ENCODE peak calls at places on chromosomes 2 and 18, in seven cellular contexts. E is HEK293T, T is WTC11, O is K562, U is HepG2, F is HCT116, Z is GM12878. J is an unnamed sample.

GRCh38 chr2:41932241-41933034 is 115.4 kb upstream of the PKDCC start:
- DNase-seq in E (no peak), T (no peak), O (peak), U (no peak), F (no peak), Z (no peak), J (no peak)

GRCh38 chr2:214713080-214713830 is 96.2 kb downstream of the BARD1 start:
- DNase-seq in E (no peak), T (no peak), O (no peak), U (no peak), F (no peak), Z (no peak), J (no peak)

GRCh38 chr2:25419678-25420242 is 78.0 kb upstream of the DNMT3A start:
- DNase-seq in E (no peak), T (no peak), O (no peak), U (no peak), F (no peak), Z (peak), J (no peak)

GRCh38 chr2:238654479-238654878 is 193.4 kb upstream of the TWIST2 start:
- DNase-seq in E (no peak), T (no peak), O (no peak), U (no peak), F (no peak), Z (no peak), J (no peak)

GRCh38 chr2:103159018-103159417 is 397.2 kb downstream of the TMEM182 start:
- DNase-seq in E (no peak), T (no peak), O (no peak), U (no peak), F (no peak), Z (no peak), J (no peak)

GRCh38 chr18:48949051-48949605 is 1.6 kb downstream of the SMAD7 start:
- DNase-seq in E (no peak), T (no peak), O (no peak), U (no peak), F (no peak), Z (no peak), J (no peak)

GRCh38 chr2:166373951-166374350 is 1.8 kb downstream of the SCN9A start:
- DNase-seq in E (peak), T (no peak), O (peak), U (peak), F (no peak), Z (no peak), J (no peak)

GRCh38 chr2:65031341-65032015 is 24.7 kb upstream of the CEP68 start:
- DNase-seq in E (no peak), T (peak), O (no peak), U (peak), F (no peak), Z (no peak), J (peak)

DNA sequence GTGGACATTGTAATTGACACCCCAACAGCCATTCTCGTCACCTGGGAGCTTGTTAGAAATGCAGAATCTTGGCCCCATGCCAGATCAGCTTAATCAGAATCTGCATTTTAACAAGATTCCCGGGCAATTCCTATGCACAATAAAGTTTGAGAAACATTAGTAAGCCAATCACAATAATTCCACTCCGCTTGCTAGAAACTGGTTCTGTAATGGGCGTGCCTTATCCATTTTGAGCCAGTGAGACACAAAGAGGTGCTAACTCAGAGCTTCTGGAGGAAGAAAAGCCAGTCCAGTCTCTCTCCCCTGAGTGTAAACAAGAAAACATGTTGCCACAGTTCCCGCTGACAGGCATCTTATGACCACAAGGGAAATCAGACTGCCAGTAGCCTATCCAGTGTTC is 3.0 kb upstream of the PUM2 start:
- DNase-seq in E (no peak), T (no peak), O (peak), U (no peak), F (no peak), Z (no peak), J (no peak)
- TF ChIP-seq SP1 in E (no peak), T (no peak), O (no peak), U (no peak), F (no peak), Z (no peak), J (no peak)

GRCh38 chr2:168468354-168468753 is 12.3 kb downstream of the CERS6 start:
- DNase-seq in E (no peak), T (no peak), O (no peak), U (no peak), F (no peak), Z (no peak), J (no peak)

GRCh38 chr2:168467729-168468128 is 11.7 kb downstream of the CERS6 start:
- DNase-seq in E (no peak), T (no peak), O (no peak), U (peak), F (no peak), Z (no peak), J (no peak)

GRCh38 chr2:168466834-168467565 is 10.9 kb downstream of the CERS6 start:
- DNase-seq in E (no peak), T (no peak), O (no peak), U (no peak), F (no peak), Z (no peak), J (no peak)

GRCh38 chr2:168466190-168466737 is 10.2 kb downstream of the CERS6 start:
- DNase-seq in E (no peak), T (no peak), O (no peak), U (no peak), F (no peak), Z (no peak), J (no peak)

DNA sequence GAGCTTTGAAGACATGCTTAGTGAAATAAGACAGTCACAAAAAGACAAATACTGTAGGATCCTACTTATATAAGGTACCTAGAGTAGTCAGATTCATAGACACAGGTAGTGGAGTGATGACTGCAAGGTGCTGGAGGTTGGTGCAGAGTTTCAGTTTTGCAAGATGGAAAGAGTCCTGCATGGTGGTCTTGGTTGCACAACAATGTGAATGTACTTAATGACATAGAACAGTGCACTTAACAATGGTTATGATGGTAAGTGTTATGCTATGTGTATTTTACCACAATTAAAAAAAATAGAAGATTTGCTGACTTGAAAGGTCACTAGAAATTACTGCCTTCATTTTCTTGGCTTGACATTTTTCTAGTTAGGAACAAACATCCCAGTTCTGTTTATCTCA is 9.5 kb downstream of the CERS6 start:
- DNase-seq in E (no peak), T (no peak), O (no peak), U (no peak), F (no peak), Z (no peak), J (no peak)
- TF ChIP-seq SP1 in E (no peak), T (no peak), O (no peak), U (no peak), F (no peak), Z (no peak), J (no peak)

GRCh38 chr2:55049794-55050132 is 488 bp downstream of the RTN4 start:
- DNase-seq in E (peak), T (no peak), O (no peak), U (no peak), F (no peak), Z (no peak), J (no peak)

GRCh38 chr2:55050133-55050994 is at the start of gene RTN4:
- DNase-seq in E (peak), T (peak), O (peak), U (peak), F (peak), Z (peak), J (peak)

GRCh38 chr2:55048925-55049793 is 1.1 kb downstream of the RTN4 start:
- DNase-seq in E (peak), T (peak), O (peak), U (peak), F (peak), Z (no peak), J (peak)

GRCh38 chr2:55047677-55048299 is 2.5 kb downstream of the RTN4 start:
- DNase-seq in E (no peak), T (no peak), O (peak), U (peak), F (no peak), Z (no peak), J (no peak)

GRCh38 chr2:55048514-55048924 is 1.7 kb downstream of the RTN4 start:
- DNase-seq in E (peak), T (no peak), O (peak), U (peak), F (peak), Z (no peak), J (no peak)
- TF ChIP-seq SP1 in E (no peak), T (no peak), O (no peak), U (no peak), F (peak), Z (no peak), J (no peak)

GRCh38 chr18:50119363-50119762 is 75.6 kb downstream of the MYO5B start:
- DNase-seq in E (no peak), T (no peak), O (no peak), U (no peak), F (no peak), Z (no peak), J (no peak)

GRCh38 chr18:50115095-50115494 is 79.9 kb downstream of the MYO5B start:
- DNase-seq in E (no peak), T (no peak), O (no peak), U (peak), F (no peak), Z (no peak), J (no peak)

GRCh38 chr18:50113726-50114125 is 81.2 kb downstream of the MYO5B start:
- DNase-seq in E (no peak), T (no peak), O (no peak), U (no peak), F (no peak), Z (no peak), J (no peak)

GRCh38 chr18:50114448-50114847 is 80.5 kb downstream of the MYO5B start:
- DNase-seq in E (no peak), T (no peak), O (no peak), U (no peak), F (no peak), Z (no peak), J (no peak)

GRCh38 chr18:50117876-50118275 is 77.1 kb downstream of the MYO5B start:
- DNase-seq in E (no peak), T (no peak), O (no peak), U (no peak), F (no peak), Z (no peak), J (no peak)
- TF ChIP-seq SP1 in E (no peak), T (no peak), O (no peak), U (no peak), F (no peak), Z (no peak), J (no peak)

DNA sequence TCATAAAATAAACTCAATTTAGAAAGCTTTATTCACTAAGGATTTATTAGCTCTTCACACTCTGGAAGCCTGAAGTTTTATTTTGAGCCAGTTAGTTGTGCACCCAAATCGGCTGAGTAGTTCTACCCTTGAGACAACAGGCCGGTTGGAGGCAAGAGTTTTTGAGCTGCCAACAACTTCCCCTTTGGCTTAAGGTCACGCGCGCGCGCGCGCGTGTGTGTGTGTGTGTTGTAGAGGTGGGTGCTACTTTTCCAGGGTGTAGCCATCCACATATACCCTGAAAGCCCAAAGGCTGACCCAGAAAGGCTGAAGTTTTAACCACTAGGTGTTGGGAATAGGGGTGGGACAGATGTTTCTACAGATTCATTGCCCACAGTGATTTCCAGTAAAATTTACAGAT is 150.2 kb upstream of the LHCGR start:
- DNase-seq in E (no peak), T (no peak), O (no peak), U (no peak), F (no peak), Z (no peak), J (no peak)
- TF ChIP-seq SP1 in E (no peak), T (no peak), O (no peak), U (no peak), F (no peak), Z (no peak), J (no peak)

DNA sequence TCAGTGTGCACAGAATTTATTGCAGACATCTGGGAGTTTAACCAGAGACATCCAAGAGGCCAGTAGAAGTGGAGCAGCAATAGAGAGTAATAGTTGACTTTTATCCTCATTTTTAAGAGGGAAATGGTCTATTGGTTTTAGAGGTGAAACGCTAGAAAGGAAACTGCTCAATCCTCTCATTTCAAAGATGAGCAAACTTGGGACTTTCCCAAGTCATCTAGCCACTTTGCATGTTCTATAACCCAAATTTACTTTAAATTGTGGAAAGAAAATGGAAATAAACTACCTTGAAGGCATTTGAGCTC is 601.7 kb downstream of the ARHGAP15 start:
- DNase-seq in E (no peak), T (no peak), O (no peak), U (no peak), F (no peak), Z (peak), J (no peak)
- TF ChIP-seq SP1 in E (no peak), T (no peak), O (no peak), U (no peak), F (no peak), Z (no peak), J (no peak)

DNA sequence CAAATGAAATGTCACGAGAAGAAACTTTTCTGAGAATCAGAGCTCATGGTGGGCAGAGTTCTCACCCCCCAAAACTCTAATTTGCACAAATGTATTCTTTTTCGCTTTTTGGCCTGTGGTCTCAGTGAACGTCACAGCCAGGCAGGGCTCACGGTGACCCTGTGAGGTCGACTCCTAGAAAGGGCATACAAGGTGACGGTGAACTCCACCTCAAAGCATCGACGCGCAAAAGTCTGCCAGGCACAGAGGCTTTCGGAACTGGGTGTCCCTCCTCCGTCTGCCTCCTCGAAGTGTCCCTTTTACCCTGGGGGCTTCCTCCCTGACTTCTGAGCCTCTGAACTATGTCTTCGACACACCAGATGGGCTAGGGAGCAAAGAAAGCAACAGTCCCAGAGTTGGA is 139.2 kb upstream of the PXDN start:
- DNase-seq in E (no peak), T (no peak), O (no peak), U (no peak), F (no peak), Z (no peak), J (no peak)
- TF ChIP-seq SP1 in E (no peak), T (no peak), O (no peak), U (no peak), F (no peak), Z (no peak), J (no peak)

GRCh38 chr2:10909996-10910341 is 1.8 kb upstream of the KCNF1 start:
- DNase-seq in E (no peak), T (no peak), O (no peak), U (no peak), F (no peak), Z (no peak), J (no peak)
- TF ChIP-seq SP1 in E (no peak), T (no peak), O (no peak), U (no peak), F (no peak), Z (no peak), J (no peak)

GRCh38 chr18:58196164-58196563 is 152.1 kb downstream of the NEDD4L start:
- DNase-seq in E (no peak), T (no peak), O (no peak), U (no peak), F (no peak), Z (no peak), J (no peak)
- TF ChIP-seq SP1 in E (no peak), T (no peak), O (no peak), U (no peak), F (no peak), Z (no peak), J (no peak)

GRCh38 chr18:54250846-54251251 is 18.5 kb upstream of the POLI start:
- DNase-seq in E (no peak), T (no peak), O (no peak), U (no peak), F (no peak), Z (peak), J (no peak)
- TF ChIP-seq SP1 in E (no peak), T (no peak), O (no peak), U (no peak), F (no peak), Z (no peak), J (no peak)

J was measured in H1.